ENCODE peak calls at places on chromosomes 4 and X, in four cellular contexts. A is HepG2, V is K562, X is GM12878. F is an unnamed sample.

GRCh38 chr4:145719752-145720624 is 40.0 kb downstream of the C4orf51 start:
- DNase-seq in A (no peak), V (no peak), X (peak; percentile 31), F (no peak)

GRCh38 chr4:52660643-52661042 is 1.5 kb upstream of the USP46 start:
- DNase-seq in A (no peak), V (no peak), X (no peak), F (no peak)

GRCh38 chrX:13717697-13718483 is 16.5 kb downstream of the TRAPPC2 start:
- DNase-seq in A (no peak), V (no peak), X (no peak), F (no peak)

GRCh38 chr4:53854991-53855885 is 209.2 kb downstream of the CHIC2 start:
- DNase-seq in A (no peak), V (no peak), X (no peak), F (no peak)

GRCh38 chrX:71540801-71541545 is 8.1 kb downstream of the OGT start:
- DNase-seq in A (no peak), V (peak; percentile 22), X (no peak), F (no peak)

GRCh38 chr4:42306221-42307109 is 90.8 kb upstream of the SHISA3 start:
- DNase-seq in A (no peak), V (no peak), X (no peak), F (no peak)

GRCh38 chr4:89419121-89419695 is 111.6 kb upstream of the GPRIN3 start:
- DNase-seq in A (no peak), V (no peak), X (no peak), F (no peak)

GRCh38 chrX:150201841-150202240 is 161.3 kb upstream of the MAMLD1 start:
- DNase-seq in A (no peak), V (no peak), X (no peak), F (no peak)

GRCh38 chrX:151396827-151397740 is at the start of gene VMA21:
- DNase-seq in A (peak; percentile 64), V (peak; percentile 89), X (peak; percentile 9), F (peak; percentile 17)

GRCh38 chr4:150771374-150771773 is 189.4 kb downstream of the MAB21L2 start:
- DNase-seq in A (no peak), V (peak; percentile 20), X (no peak), F (no peak)

GRCh38 chr4:150768492-150768891 is 186.5 kb downstream of the MAB21L2 start:
- DNase-seq in A (no peak), V (no peak), X (no peak), F (no peak)

GRCh38 chr4:150769845-150770244 is 187.9 kb downstream of the MAB21L2 start:
- DNase-seq in A (no peak), V (no peak), X (no peak), F (no peak)

GRCh38 chr4:150773032-150773431 is 191.1 kb downstream of the MAB21L2 start:
- DNase-seq in A (no peak), V (no peak), X (no peak), F (no peak)

DNA sequence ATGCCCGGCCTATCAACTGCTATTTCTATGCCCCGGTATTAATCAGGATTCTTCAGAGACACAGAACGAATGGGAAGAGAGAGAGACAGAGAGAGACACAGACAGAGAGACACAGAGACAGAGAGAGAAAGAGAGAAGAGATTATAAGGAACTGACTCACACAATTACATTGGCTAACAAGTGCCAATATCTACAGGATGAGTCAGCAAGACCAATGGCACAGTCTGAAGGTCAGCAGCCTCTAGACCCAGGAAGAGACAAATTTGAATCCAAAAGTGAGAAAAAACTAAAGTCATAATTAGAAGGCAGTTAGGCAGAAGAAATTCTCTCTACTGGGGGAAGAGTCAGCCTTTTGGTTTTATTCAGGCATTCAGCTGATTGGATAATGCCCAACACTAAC is 187.3 kb downstream of the MAB21L2 start:
- DNase-seq in A (peak; percentile 67), V (peak; percentile 28), X (no peak), F (no peak)
- TF ChIP-seq ATF2 in A (no peak), V (no peak), X (no peak), F (no peak)

GRCh38 chrX:40202456-40202855 is 104.7 kb upstream of the BCOR start:
- DNase-seq in A (no peak), V (no peak), X (peak; percentile 31), F (no peak)

GRCh38 chrX:40201486-40201885 is 103.7 kb upstream of the BCOR start:
- DNase-seq in A (no peak), V (no peak), X (peak; percentile 66), F (no peak)

GRCh38 chrX:40207626-40208025 is 109.9 kb upstream of the BCOR start:
- DNase-seq in A (no peak), V (peak; percentile 44), X (no peak), F (no peak)

GRCh38 chrX:40209951-40210617 is 112.3 kb upstream of the BCOR start:
- DNase-seq in A (peak; percentile 7), V (no peak), X (no peak), F (no peak)

GRCh38 chrX:40205471-40205870 is 107.7 kb upstream of the BCOR start:
- DNase-seq in A (no peak), V (no peak), X (no peak), F (no peak)
- TF ChIP-seq KDM1A in A (no peak), V (no peak), X (no peak), F (no peak)

DNA sequence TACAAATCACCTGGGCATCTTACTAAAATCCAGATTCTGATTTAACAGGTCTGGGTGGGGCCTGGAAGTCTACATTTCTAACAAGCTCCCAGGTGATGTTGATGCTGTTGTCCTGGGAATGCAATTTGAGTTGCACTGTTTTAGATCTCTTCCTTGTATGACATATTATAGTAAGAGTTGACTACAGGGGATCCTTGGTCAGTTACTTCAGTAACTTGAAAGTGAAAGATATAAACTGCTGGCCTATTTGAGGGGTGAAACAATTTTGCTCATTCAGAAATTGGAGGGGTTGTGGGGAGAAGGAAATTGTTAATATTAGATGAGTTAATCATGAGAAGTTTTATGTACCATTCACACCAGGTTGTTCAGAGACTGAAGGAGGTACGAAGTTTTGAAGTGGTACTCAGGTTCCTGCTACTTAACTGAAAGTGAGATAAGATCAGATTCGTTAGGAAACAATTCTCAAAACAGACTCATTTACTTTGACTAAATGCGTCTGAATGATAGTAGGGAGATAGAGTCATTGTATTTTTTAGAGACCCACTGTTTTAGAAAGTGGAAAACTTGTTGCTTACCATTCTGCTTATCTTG is 12.5 kb downstream of the SH2D1A start:
- DNase-seq in A (no peak), V (no peak), X (no peak), F (no peak)
- TF ChIP-seq ATF2 in A (no peak), V (no peak), X (no peak), F (no peak)

DNA sequence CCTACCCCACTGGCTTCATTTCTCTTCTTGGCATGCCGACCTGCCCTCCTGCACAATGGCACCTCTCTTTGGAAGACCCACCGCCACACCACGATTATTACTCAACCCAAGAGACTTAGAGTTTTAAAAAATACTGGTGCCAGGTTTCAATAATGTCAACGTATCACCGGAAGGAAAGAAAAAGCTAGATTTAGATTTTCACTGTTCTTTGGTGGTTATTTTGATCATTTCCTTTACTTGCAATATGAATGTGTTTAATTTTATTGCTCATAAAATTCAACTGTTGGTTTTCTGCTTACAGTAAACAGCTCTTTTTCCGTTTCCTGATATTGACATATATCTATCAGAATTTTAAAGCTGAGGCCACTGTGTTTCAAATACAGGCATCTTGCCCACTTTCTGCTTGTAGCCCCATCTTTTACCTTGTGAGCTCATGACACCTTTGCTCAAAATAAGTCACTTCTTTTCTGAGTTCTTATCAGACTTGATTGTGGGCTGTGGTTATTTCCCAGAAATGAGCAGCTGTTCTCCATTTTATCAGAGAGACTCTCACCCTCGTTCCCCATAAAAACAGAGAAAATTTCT is 439.1 kb downstream of the INPP4B start:
- DNase-seq in A (no peak), V (no peak), X (no peak), F (no peak)
- TF ChIP-seq KDM1A in A (no peak), V (no peak), X (no peak), F (no peak)

GRCh38 chr4:176824645-176825366 is 32.1 kb upstream of the VEGFC start:
- DNase-seq in A (no peak), V (no peak), X (no peak), F (no peak)
- TF ChIP-seq ATF2 in A (no peak), V (no peak), X (no peak), F (no peak)

DNA sequence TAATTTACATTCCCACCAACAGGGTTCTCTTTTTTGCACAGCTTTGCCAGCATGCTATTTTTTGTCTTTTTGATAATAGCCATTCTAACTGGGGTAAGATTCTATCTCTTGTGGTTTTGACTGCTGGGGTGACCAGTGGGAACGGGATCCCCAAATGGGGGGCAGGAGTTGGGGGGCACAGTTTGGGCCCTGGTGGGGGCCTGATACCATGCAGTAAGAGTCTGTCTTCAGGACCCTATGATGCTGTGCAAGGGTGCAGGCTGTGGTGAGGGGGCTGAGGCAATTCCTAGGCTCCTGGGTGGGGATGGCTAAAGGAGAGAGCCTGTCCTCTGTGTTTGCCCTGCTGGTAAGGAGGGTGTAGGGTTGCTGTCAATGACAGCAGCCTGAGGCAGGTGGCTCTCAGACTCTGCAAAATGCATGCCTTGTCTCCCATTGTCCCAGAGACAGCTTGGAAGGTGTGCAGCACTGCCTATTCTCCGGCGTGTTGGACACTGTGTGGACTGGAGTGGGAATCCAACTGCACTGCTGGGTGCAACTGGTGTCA is 172.7 kb upstream of the ARHGAP24 start:
- DNase-seq in A (no peak), V (no peak), X (no peak), F (no peak)
- TF ChIP-seq KDM1A in A (no peak), V (no peak), X (no peak), F (no peak)

GRCh38 chr4:143270266-143270838 is 66.3 kb upstream of the GAB1 start:
- DNase-seq in A (no peak), V (no peak), X (no peak), F (no peak)
- TF ChIP-seq ATF2 in A (no peak), V (no peak), X (no peak), F (no peak)

DNA sequence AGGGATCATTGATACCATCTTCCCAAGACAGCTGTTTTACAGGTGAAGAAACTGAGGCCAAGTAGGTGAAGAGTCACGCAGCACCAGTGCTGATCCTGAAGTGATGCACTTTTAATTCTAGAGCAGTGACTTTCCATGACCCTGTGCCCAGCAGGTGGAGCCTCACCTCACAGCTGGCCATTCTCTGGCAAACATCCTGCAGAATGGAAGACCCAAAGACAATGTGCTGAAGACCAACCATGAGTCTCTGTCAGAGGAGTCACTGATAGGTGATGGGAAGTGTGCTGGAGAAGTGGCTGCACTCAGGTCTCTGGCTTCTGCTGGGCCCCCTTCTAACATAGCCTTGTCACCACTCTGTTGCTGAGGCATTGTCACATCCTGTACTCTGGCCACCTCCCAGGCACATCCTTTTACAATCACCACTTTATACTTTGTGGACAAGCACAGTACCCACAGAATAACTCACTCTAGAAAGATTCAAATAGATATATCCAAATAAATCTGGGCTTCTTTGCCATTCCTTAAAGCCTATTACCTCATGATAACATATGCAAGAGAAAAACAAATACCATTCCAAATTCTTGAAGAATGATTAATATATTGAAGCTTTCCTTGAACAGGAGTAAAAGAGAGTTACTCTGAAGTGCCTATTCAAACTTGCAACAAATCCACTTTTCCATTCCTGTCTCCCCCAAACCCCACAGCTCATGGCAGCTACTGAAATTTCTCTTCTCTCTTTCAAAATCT is 64.1 kb upstream of the SCOC start:
- DNase-seq in A (no peak), V (no peak), X (no peak), F (no peak)
- TF ChIP-seq KDM1A in A (no peak), V (no peak), X (no peak), F (no peak)

GRCh38 chrX:17495052-17495451 is 120.1 kb downstream of the NHS start:
- DNase-seq in A (peak; percentile 2), V (no peak), X (no peak), F (no peak)
- TF ChIP-seq ATF2 in A (no peak), V (no peak), X (no peak), F (no peak)